ENCODE peak calls at places on chromosome 18, in nine cellular contexts. Y is IMR-90, W is HFFc6, F is type B pancreatic cell, C is left ventricle myocardium inferior, T is GM06990, V is endothelial cell of umbilical vein, E is fibroblast of the aortic adventitia, M is ovary. G is an unnamed sample.

GRCh38 chr18:58806826-58807714 is 57.6 kb upstream of the ZNF532 start:
- DNase-seq in Y (no peak), V (no peak), T (no peak), E (no peak), M (no peak), C (no peak), F (no peak), W (no peak), G (no peak)

GRCh38 chr18:68053290-68053689 is 536.8 kb upstream of the DSEL start:
- DNase-seq in F (no peak), Y (no peak), W (no peak), V (no peak), M (no peak), C (no peak), T (no peak), E (no peak), G (no peak)

GRCh38 chr18:50644807-50645206 is 84.9 kb downstream of the MAPK4 start:
- DNase-seq in E (no peak), W (no peak), T (no peak), V (no peak), Y (no peak), M (no peak), C (no peak), F (no peak), G (peak; percentile 56)

GRCh38 chr18:303011-303410 is 35.2 kb upstream of the THOC1 start:
- DNase-seq in F (no peak), M (no peak), V (no peak), T (no peak), W (no peak), C (no peak), E (no peak), Y (no peak), G (no peak)

GRCh38 chr18:8856769-8857393 is 151.5 kb downstream of the MTCL1 start:
- DNase-seq in W (no peak), C (no peak), T (no peak), M (no peak), Y (no peak), F (no peak), E (no peak), V (no peak), G (no peak)

GRCh38 chr18:26489881-26490280 is 58.5 kb downstream of the KCTD1 start:
- DNase-seq in V (no peak), F (no peak), T (no peak), E (peak; percentile 33), W (no peak), Y (peak; percentile 19), C (no peak), M (no peak), G (peak; percentile 68)

GRCh38 chr18:26656401-26656943 is 108.1 kb upstream of the KCTD1 start:
- DNase-seq in T (no peak), V (peak; percentile 9), E (no peak), W (no peak), C (peak; percentile 16), Y (no peak), M (peak; percentile 42), F (peak; percentile 72), G (no peak)

GRCh38 chr18:55413474-55413873 is 174.5 kb downstream of the TCF4 start:
- DNase-seq in C (no peak), V (peak; percentile 75), W (no peak), E (no peak), T (no peak), Y (peak; percentile 59), F (no peak), M (no peak), G (peak; percentile 25)

GRCh38 chr18:3720818-3721545 is 271.0 kb downstream of the TGIF1 start:
- DNase-seq in Y (no peak), F (no peak), V (no peak), E (no peak), W (no peak), M (no peak), T (no peak), C (no peak), G (no peak)

GRCh38 chr18:62637403-62637802 is 77.9 kb upstream of the PHLPP1 start:
- DNase-seq in E (no peak), W (no peak), Y (no peak), F (no peak), T (no peak), M (no peak), C (no peak), V (no peak), G (peak; percentile 22)

GRCh38 chr18:78497641-78498040 is 482.0 kb upstream of the SALL3 start:
- DNase-seq in F (no peak), E (no peak), M (no peak), Y (no peak), V (no peak), C (no peak), W (no peak), T (no peak), G (no peak)

GRCh38 chr18:32674491-32674890 is 98.3 kb downstream of the KLHL14 start:
- DNase-seq in C (no peak), E (no peak), F (no peak), M (no peak), W (no peak), Y (no peak), T (no peak), V (peak; percentile 3), G (peak; percentile 31)

GRCh38 chr18:61398961-61399632 is 65.9 kb downstream of the CDH20 start:
- DNase-seq in V (peak; percentile 25), M (no peak), C (no peak), Y (peak; percentile 65), E (peak; percentile 79), F (no peak), W (peak; percentile 72), T (no peak), G (no peak)

GRCh38 chr18:61402761-61403160 is 69.5 kb downstream of the CDH20 start:
- DNase-seq in E (peak; percentile 29), W (no peak), C (no peak), M (no peak), V (no peak), Y (no peak), F (no peak), T (no peak), G (no peak)

GRCh38 chr18:61397222-61397621 is 64.0 kb downstream of the CDH20 start:
- DNase-seq in F (no peak), Y (no peak), V (no peak), E (no peak), T (no peak), C (no peak), W (no peak), M (no peak), G (no peak)

GRCh38 chr18:61400714-61401113 is 67.5 kb downstream of the CDH20 start:
- DNase-seq in W (peak; percentile 65), T (no peak), M (no peak), E (peak; percentile 86), V (peak; percentile 62), F (no peak), Y (peak; percentile 75), C (no peak), G (no peak)

DNA sequence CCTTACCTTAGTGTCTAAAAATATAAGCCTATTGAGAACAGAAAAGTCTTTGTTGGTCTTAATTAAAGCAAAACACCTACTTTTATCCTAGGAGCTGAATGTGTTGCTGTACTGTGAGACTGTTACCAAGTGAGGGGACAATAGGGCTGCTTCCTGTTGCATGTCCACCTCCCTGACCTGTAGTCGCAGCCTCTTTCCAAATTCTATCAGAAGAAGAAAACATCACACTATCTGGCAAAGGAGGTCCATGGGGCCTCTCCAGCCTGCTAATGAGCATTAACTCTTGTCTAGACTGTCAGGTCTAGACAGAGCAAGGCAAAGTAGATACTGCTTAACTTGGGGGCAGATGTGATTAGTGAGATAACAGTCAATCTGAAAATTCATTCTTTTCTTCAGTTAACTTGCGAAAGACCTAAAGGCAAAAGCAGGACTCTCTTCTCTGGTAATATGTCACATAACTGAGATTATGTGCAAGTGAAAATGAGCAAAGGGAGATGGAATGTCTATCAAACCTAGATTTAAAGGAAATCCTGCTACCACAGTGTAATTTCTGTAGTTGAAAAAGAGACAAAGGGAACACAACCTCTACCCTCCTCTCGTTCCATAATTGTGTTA is 66.9 kb downstream of the CDH20 start:
- DNase-seq in F (no peak), C (no peak), W (no peak), M (no peak), V (peak; percentile 36), E (peak; percentile 35), Y (no peak), T (no peak), G (no peak)
- TF ChIP-seq CTCF in F (no peak), C (no peak), W (no peak), M (no peak), V (no peak), E (no peak), Y (no peak), T (no peak), G (no peak)

GRCh38 chr18:76121049-76121448 is 374.0 kb downstream of the ZNF516 start:
- DNase-seq in V (no peak), E (no peak), Y (no peak), F (no peak), T (no peak), M (no peak), W (no peak), C (no peak), G (no peak)

GRCh38 chr18:76131738-76132137 is 363.3 kb downstream of the ZNF516 start:
- DNase-seq in M (no peak), F (no peak), W (no peak), Y (no peak), C (no peak), E (peak; percentile 36), V (no peak), T (no peak), G (peak; percentile 95)

GRCh38 chr18:76130845-76131244 is 364.2 kb downstream of the ZNF516 start:
- DNase-seq in E (peak; percentile 43), C (no peak), W (no peak), Y (no peak), M (no peak), F (no peak), V (no peak), T (no peak), G (peak; percentile 19)

GRCh38 chr18:76126327-76126726 is 368.7 kb downstream of the ZNF516 start:
- DNase-seq in W (no peak), C (peak; percentile 19), F (no peak), T (no peak), M (peak; percentile 23), V (no peak), Y (no peak), E (no peak), G (no peak)
- TF ChIP-seq CTCF in W (no peak), C (peak; percentile 61), F (no peak), T (no peak), M (no peak), V (no peak), Y (no peak), E (no peak), G (no peak)

DNA sequence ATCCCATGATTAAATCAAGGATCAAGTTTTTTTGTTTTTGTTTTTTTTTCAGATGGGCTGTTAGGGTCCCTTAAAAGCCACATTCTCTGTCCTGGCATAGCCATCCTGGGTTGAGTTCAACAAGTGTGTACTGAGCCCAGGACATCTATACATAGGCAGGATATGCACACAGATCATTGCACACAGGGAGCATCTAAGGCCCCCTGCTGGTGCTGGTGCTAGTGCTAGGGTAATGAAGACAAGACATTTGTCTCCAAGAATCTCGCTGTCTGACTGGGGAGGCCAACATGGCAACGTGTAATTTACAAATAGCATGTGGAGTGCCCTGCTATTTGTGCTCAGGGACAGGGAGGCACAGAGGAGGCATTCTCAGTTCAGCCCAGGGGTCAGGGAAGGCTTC is 124.5 kb downstream of the VAPA start:
- DNase-seq in T (no peak), W (no peak), C (no peak), E (no peak), Y (no peak), M (no peak), V (no peak), F (no peak), G (no peak)
- TF ChIP-seq CTCF in T (peak; percentile 31), W (peak; percentile 26), C (no peak), E (no peak), Y (no peak), M (no peak), V (no peak), F (no peak), G (no peak)

GRCh38 chr18:1499265-1499664 is 594.6 kb downstream of the ADCYAP1 start:
- DNase-seq in T (no peak), E (peak; percentile 10), Y (no peak), M (no peak), C (no peak), F (no peak), W (no peak), V (no peak), G (no peak)
- TF ChIP-seq CTCF in T (no peak), E (no peak), Y (no peak), M (no peak), C (no peak), F (peak; percentile 49), W (peak; percentile 27), V (no peak), G (no peak)